ENCODE peak calls at places on chromosomes 12 and 14, in four cellular contexts. H is A549, C is lower leg skin, S is right lobe of liver. J is an unnamed sample.

GRCh38 chr14:90450151-90450550 is 53.3 kb downstream of the CALM1 start:
- DNase-seq in H (no peak), C (peak; percentile 70), S (no peak), J (no peak)

GRCh38 chr14:73795974-73796373 is 55.7 kb upstream of the PTGR2 start:
- DNase-seq in H (peak; percentile 49), C (peak; percentile 58), S (peak; percentile 65), J (no peak)

GRCh38 chr14:58637040-58637390 is 747 bp upstream of the DACT1 start:
- DNase-seq in H (no peak), C (peak; percentile 88), S (no peak), J (no peak)

GRCh38 chr12:96329018-96329417 is 71.2 kb downstream of the CDK17 start:
- DNase-seq in H (no peak), C (no peak), S (no peak), J (no peak)

GRCh38 chr12:87427770-87428169 is 601.4 kb downstream of the C12orf50 start:
- DNase-seq in H (no peak), C (no peak), S (no peak), J (no peak)

GRCh38 chr14:105333613-105334364 is 19.2 kb downstream of the PACS2 start:
- DNase-seq in H (no peak), C (no peak), S (peak; percentile 80), J (no peak)

GRCh38 chr14:58912799-58913432 is 275.2 kb downstream of the DACT1 start:
- DNase-seq in H (no peak), C (no peak), S (no peak), J (no peak)

GRCh38 chr14:76237349-76237990 is 85.7 kb downstream of the GPATCH2L start:
- DNase-seq in H (no peak), C (no peak), S (no peak), J (no peak)

GRCh38 chr14:74571901-74572828 is 39.9 kb downstream of the LTBP2 start:
- DNase-seq in H (peak; percentile 74), C (no peak), S (peak; percentile 33), J (no peak)

GRCh38 chr12:65522956-65523857 is 244.7 kb downstream of the MSRB3 start:
- DNase-seq in H (no peak), C (no peak), S (no peak), J (no peak)

GRCh38 chr12:1811281-1811947 is 9.0 kb upstream of the LRTM2 start:
- DNase-seq in H (no peak), C (no peak), S (no peak), J (no peak)

GRCh38 chr12:55624056-55624455 is 12.6 kb upstream of the OR10P1 start:
- DNase-seq in H (no peak), C (no peak), S (no peak), J (no peak)

GRCh38 chr12:48194780-48195179 is 8.3 kb downstream of the OR10AD1 start:
- DNase-seq in H (no peak), C (no peak), S (no peak), J (no peak)

GRCh38 chr14:102655154-102655553 is 62.7 kb downstream of the RCOR1 start:
- DNase-seq in H (peak; percentile 30), C (no peak), S (no peak), J (no peak)

GRCh38 chr12:79911889-79912656 is 22.8 kb downstream of the PPP1R12A start:
- DNase-seq in H (no peak), C (no peak), S (no peak), J (no peak)

GRCh38 chr12:13179159-13180074 is 17.1 kb upstream of the EMP1 start:
- DNase-seq in H (peak; percentile 33), C (peak; percentile 93), S (no peak), J (no peak)

GRCh38 chr12:25438638-25439037 is 114.4 kb downstream of the LMNTD1 start:
- DNase-seq in H (no peak), C (no peak), S (no peak), J (no peak)

GRCh38 chr12:47799357-47799955 is 20.2 kb downstream of the HDAC7 start:
- DNase-seq in H (no peak), C (no peak), S (no peak), J (no peak)

GRCh38 chr12:67452119-67452805 is 183.1 kb downstream of the CAND1 start:
- DNase-seq in H (no peak), C (no peak), S (no peak), J (peak; percentile 79)

GRCh38 chr12:124005736-124006581 is 32.9 kb downstream of the ZNF664 start:
- DNase-seq in H (no peak), C (peak; percentile 68), S (no peak), J (peak; percentile 19)

GRCh38 chr14:21268612-21269251 is 510 bp downstream of the HNRNPC start:
- DNase-seq in H (no peak), C (no peak), S (no peak), J (peak; percentile 78)

GRCh38 chr12:115897718-115898117 is 379.8 kb downstream of the MED13L start:
- DNase-seq in H (no peak), C (peak; percentile 31), S (no peak), J (no peak)

GRCh38 chr12:32400114-32400672 is 835 bp downstream of the FGD4 start:
- DNase-seq in H (peak; percentile 44), C (no peak), S (no peak), J (no peak)

GRCh38 chr12:6644903-6645302 is 2.3 kb downstream of the ACRBP start:
- DNase-seq in H (no peak), C (no peak), S (no peak), J (no peak)

GRCh38 chr14:72638021-72638420 is 255.9 kb downstream of the DPF3 start:
- DNase-seq in H (peak; percentile 19), C (no peak), S (no peak), J (no peak)

GRCh38 chr12:102454808-102455760 is 25.3 kb downstream of the IGF1 start:
- DNase-seq in H (no peak), C (no peak), S (peak; percentile 56), J (no peak)

GRCh38 chr14:106268013-106268727 is 741.8 kb downstream of the TMEM121 start:
- DNase-seq in H (no peak), C (no peak), S (no peak), J (peak; percentile 88)

J was measured in OCI-LY7.